ENCODE peak calls at places on chromosomes 2 and 18, in six cellular contexts. U is AG04450, A is GM12865, M is epithelial cell of proximal tubule, Y is BE2C, E is AG10803. N is an unnamed sample.

GRCh38 chr2:12715878-12716249 is 872 bp upstream of the TRIB2 start:
- DNase-seq in U (peak; percentile 47), A (peak; percentile 82), M (peak; percentile 44), Y (peak; percentile 83), E (peak; percentile 65), N (peak; percentile 94)

GRCh38 chr2:72134408-72134996 is 13.2 kb downstream of the CYP26B1 start:
- DNase-seq in U (no peak), A (no peak), M (no peak), Y (no peak), E (no peak), N (no peak)

GRCh38 chr18:50091495-50092249 is 103.3 kb downstream of the MYO5B start:
- DNase-seq in U (no peak), A (no peak), M (no peak), Y (no peak), E (no peak), N (no peak)

GRCh38 chr2:36456227-36456788 is 100.7 kb downstream of the CRIM1 start:
- DNase-seq in U (no peak), A (no peak), M (no peak), Y (no peak), E (peak; percentile 73), N (peak; percentile 53)

GRCh38 chr2:178157574-178157973 is 36.7 kb upstream of the OSBPL6 start:
- DNase-seq in U (no peak), A (no peak), M (peak; percentile 15), Y (no peak), E (no peak), N (no peak)

GRCh38 chr2:233528182-233528581 is 38.4 kb downstream of the USP40 start:
- DNase-seq in U (no peak), A (no peak), M (no peak), Y (no peak), E (no peak), N (no peak)

GRCh38 chr2:20584637-20585321 is 66.1 kb downstream of the HS1BP3 start:
- DNase-seq in U (peak; percentile 98), A (no peak), M (peak; percentile 98), Y (no peak), E (peak; percentile 98), N (peak; percentile 19)

GRCh38 chr18:78208052-78208451 is 771.6 kb upstream of the SALL3 start:
- DNase-seq in U (no peak), A (no peak), M (no peak), Y (no peak), E (no peak), N (no peak)

GRCh38 chr18:60100805-60101204 is 201.0 kb downstream of the PMAIP1 start:
- DNase-seq in U (no peak), A (no peak), M (no peak), Y (no peak), E (peak; percentile 2), N (no peak)

GRCh38 chr2:172098287-172098649 is 4.4 kb downstream of the DLX2 start:
- DNase-seq in U (no peak), A (no peak), M (no peak), Y (no peak), E (no peak), N (no peak)

DNA sequence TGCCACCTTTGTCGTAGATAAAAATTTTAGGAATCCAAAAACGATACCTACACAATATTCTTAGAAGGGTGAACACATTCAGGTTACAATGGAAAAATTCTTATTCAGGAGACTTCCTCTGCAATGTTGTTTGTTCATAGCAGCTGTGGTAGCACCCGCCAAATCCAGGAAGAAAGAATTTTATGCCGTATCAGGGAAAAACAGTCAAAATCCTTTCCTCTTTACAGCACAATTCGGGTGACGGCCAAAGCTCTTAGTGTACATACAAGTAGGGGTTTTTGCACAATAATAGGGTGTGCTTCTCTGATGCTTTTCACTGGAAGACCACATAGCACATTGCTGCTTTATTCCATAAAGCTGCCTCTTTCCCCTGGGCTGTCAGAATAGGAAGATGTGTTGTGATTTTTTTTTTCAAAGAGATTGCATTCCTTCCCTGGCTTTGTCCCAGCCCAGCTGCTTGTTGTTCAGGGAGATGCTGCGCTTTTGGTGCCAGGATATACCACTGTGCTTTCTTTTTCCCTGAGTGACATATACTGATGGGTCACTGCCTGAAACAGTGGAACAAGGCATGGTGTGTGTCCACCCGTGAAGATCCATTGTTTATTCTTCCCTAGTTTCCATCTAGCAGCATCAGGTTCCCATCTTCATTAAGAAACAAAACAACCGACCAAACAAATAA is 27.2 kb upstream of the LANCL1 start:
- DNase-seq in U (no peak), A (no peak), M (no peak), Y (no peak), E (peak; percentile 17), N (no peak)
- H3K4me3 ChIP-seq in U (no peak overlapping the region), A (no peak overlapping the region), M (no peak overlapping the region), Y (no peak overlapping the region), E (no peak overlapping the region), N (no peak overlapping the region)

GRCh38 chr18:75654928-75655745 is 227.6 kb upstream of the SMIM21 start:
- DNase-seq in U (no peak), A (no peak), M (no peak), Y (no peak), E (peak; percentile 58), N (no peak)
- H3K4me3 ChIP-seq in U (no peak overlapping the region), A (no peak overlapping the region), M (no peak overlapping the region), Y (no peak overlapping the region), E (no peak overlapping the region), N (no peak overlapping the region)

GRCh38 chr2:237860273-237860935 is 981 bp downstream of the RAMP1 start:
- DNase-seq in U (no peak), A (no peak), M (no peak), Y (no peak), E (no peak), N (peak; percentile 24)
- H3K4me3 ChIP-seq in U (peak overlapping the region; percentile 66), A (no peak overlapping the region), M (no peak overlapping the region), Y (peak overlapping the region; percentile 90), E (no peak overlapping the region), N (no peak overlapping the region)

GRCh38 chr2:66443183-66443976 is 8.5 kb downstream of the MEIS1 start:
- DNase-seq in U (no peak), A (no peak), M (no peak), Y (no peak), E (peak; percentile 26), N (no peak)
- H3K4me3 ChIP-seq in U (peak overlapping the region; percentile 91), A (no peak overlapping the region), M (no peak overlapping the region), Y (no peak overlapping the region), E (peak overlapping the region; percentile 88), N (no peak overlapping the region)

DNA sequence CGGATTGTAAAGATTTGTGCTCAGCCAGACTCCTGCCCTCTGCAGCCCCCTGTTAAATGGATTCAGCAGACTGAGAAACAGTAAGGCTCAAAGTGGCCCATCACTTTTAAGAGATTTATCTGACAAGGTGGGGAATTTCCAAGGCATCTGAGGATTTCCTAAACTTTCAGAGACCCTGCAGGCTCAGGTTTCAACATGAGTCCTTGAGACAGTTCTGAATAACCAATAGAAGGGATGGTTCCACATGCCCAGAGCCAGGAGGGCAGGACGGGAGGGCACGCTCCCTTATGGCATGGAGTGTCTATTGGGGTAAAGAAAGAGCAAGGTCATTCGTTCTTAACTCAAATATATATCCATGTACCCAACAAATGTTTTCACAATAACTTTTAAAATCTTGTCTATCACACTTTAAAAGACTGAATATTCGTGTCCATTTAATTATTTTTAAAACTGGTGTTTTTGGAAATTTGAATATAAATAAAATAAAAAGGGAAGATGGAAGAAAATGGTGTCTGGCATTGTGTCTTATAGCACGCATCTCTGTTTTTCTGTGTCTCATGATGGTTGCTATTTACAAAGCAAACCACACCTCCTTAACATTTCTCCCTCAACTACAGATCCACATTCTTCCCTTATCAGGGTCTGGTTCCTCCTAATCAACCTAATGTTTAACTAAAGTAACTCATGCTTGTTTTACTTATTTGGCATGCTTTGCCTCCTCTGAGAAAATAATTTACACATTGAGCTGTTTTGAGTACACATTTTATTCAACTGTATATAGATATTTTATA is 56.0 kb upstream of the DSG1 start:
- DNase-seq in U (no peak), A (peak; percentile 38), M (no peak), Y (no peak), E (no peak), N (peak; percentile 72)
- H3K4me3 ChIP-seq in U (no peak overlapping the region), A (no peak overlapping the region), M (no peak overlapping the region), Y (no peak overlapping the region), E (no peak overlapping the region), N (no peak overlapping the region)

GRCh38 chr2:1727101-1727771 is 17.1 kb downstream of the PXDN start:
- DNase-seq in U (no peak), A (no peak), M (no peak), Y (no peak), E (no peak), N (no peak)

GRCh38 chr2:1727796-1728474 is 16.4 kb downstream of the PXDN start:
- DNase-seq in U (no peak), A (no peak), M (no peak), Y (no peak), E (no peak), N (no peak)

GRCh38 chr2:1728821-1729220 is 15.5 kb downstream of the PXDN start:
- DNase-seq in U (no peak), A (no peak), M (no peak), Y (peak; percentile 68), E (no peak), N (no peak)

GRCh38 chr2:1730047-1730937 is 14.0 kb downstream of the PXDN start:
- DNase-seq in U (peak; percentile 84), A (no peak), M (no peak), Y (no peak), E (peak; percentile 97), N (no peak)

DNA sequence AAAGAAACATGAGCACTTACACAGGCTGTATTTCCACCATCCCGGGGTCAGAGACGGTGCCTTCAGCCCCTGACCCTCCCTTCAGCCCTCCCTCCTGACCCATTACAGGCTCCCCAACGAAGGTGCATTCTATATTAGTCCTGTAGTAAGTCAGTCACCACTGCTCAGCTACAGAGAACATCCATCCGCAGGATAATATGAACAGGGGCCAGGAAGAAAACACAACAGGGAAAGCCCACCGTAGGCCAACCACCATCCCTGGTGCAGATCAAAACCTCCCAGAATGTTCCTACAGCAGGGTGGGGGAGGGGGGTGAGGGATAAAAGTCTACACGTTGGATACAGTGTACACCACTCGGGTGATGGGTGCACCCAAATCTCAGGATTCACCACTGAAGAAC is 15.1 kb downstream of the PXDN start:
- DNase-seq in U (no peak), A (no peak), M (no peak), Y (no peak), E (no peak), N (no peak)
- H3K4me3 ChIP-seq in U (peak overlapping the region; percentile 25), A (no peak overlapping the region), M (no peak overlapping the region), Y (no peak overlapping the region), E (no peak overlapping the region), N (no peak overlapping the region)